ENCODE peak calls at places on chromosomes 1 and 21, in four cellular contexts. V, D, M and U are unnamed samples.
A peak's percentile ranks its signal among the peaks of the same experiment; 100 is the strongest.

GRCh38 chr1:226158457-226158856 is 28.1 kb downstream of the ACBD3 start:
- DNase-seq in V (no peak), M (no peak), D (no peak), U (no peak)

GRCh38 chr1:58628987-58629598 is 52.0 kb upstream of the TACSTD2 start:
- DNase-seq in M (no peak), D (no peak), V (no peak), U (no peak)

GRCh38 chr1:10459185-10459584 is 9.4 kb downstream of the CORT start:
- DNase-seq in M (no peak), V (no peak), D (no peak), U (no peak)

GRCh38 chr21:20603236-20603635 is 395.0 kb upstream of the NCAM2 start:
- DNase-seq in M (no peak), V (no peak), D (no peak), U (no peak)

GRCh38 chr1:45526135-45526644 is 4.5 kb upstream of the PRDX1 start:
- DNase-seq in M (no peak), V (no peak), D (no peak), U (no peak)

GRCh38 chr1:117826551-117827078 is 102.8 kb downstream of the GDAP2 start:
- DNase-seq in V (peak; percentile 40), M (no peak), D (peak; percentile 9), U (no peak)

GRCh38 chr21:36701912-36702621 is 3.2 kb downstream of the SIM2 start:
- DNase-seq in V (no peak), D (no peak), M (no peak), U (no peak)

GRCh38 chr21:35048183-35048601 is 910 bp downstream of the RUNX1 start:
- DNase-seq in M (no peak), V (no peak), D (peak; percentile 72), U (no peak)

GRCh38 chr1:40383095-40383487 is 9.6 kb downstream of the SMAP2 start:
- DNase-seq in M (peak; percentile 52), V (no peak), D (peak; percentile 85), U (no peak)

GRCh38 chr1:190320952-190321351 is 156.7 kb downstream of the BRINP3 start:
- DNase-seq in D (peak; percentile 3), V (no peak), M (no peak), U (no peak)

GRCh38 chr1:170854677-170855076 is 80.7 kb upstream of the MROH9 start:
- DNase-seq in V (no peak), D (no peak), M (no peak), U (no peak)

GRCh38 chr1:218874313-218874712 is 299.4 kb upstream of the LYPLAL1 start:
- DNase-seq in V (no peak), M (no peak), D (no peak), U (no peak)

GRCh38 chr1:3984586-3984985 is 84.5 kb upstream of the C1orf174 start:
- DNase-seq in D (no peak), V (no peak), M (no peak), U (no peak)

GRCh38 chr1:155069551-155070391 is 6.2 kb downstream of the EFNA4 start:
- DNase-seq in M (no peak), V (no peak), D (peak; percentile 38), U (no peak)

GRCh38 chr1:167905671-167906070 is 8.3 kb downstream of the ADCY10 start:
- DNase-seq in D (no peak), V (no peak), M (no peak), U (no peak)

GRCh38 chr1:42942444-42942843 is 16.2 kb downstream of the SLC2A1 start:
- DNase-seq in D (no peak), M (no peak), V (no peak), U (no peak)

GRCh38 chr1:42945171-42945570 is 13.5 kb downstream of the SLC2A1 start:
- DNase-seq in M (no peak), V (no peak), D (no peak), U (no peak)

GRCh38 chr1:42944207-42944928 is 14.3 kb downstream of the SLC2A1 start:
- DNase-seq in D (no peak), M (peak; percentile 85), V (no peak), U (no peak)

GRCh38 chr1:42943166-42943565 is 15.5 kb downstream of the SLC2A1 start:
- DNase-seq in D (no peak), V (no peak), M (peak; percentile 91), U (no peak)

GRCh38 chr1:42943728-42944127 is 14.9 kb downstream of the SLC2A1 start:
- DNase-seq in D (no peak), V (no peak), M (no peak), U (no peak)
- H3K36me3 ChIP-seq in D (peaks cover 15% of the 10 kb centered on the region), V (no peaks in the 10 kb centered on the region), M (peaks cover 4% of the 10 kb centered on the region), U (no peaks in the 10 kb centered on the region)

DNA sequence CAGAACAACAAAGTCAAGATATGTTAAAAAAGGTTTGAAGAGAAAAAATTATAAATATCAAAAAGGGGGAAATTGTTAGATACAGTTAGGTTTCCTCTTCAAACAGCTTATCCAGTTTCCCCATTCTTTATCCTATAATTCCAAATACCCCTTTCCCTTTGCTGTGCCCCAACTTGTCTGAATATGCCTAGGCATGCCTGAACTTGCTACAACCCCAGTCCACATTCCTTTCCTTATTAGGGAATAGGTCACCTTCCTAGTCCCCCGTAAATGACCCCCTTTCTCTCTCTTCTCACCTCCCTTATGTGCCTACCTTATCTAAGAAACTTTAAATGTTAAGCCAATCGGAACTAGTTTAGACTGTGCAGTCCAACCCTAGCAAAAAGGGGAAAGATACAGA is 810.0 kb downstream of the PLA2G4A start:
- DNase-seq in M (no peak), V (no peak), D (no peak), U (no peak)
- H3K4me3 ChIP-seq in M (no peak overlapping the region), V (no peak overlapping the region), D (no peak overlapping the region), U (no peak overlapping the region)

GRCh38 chr1:2853711-2854110 is 52.2 kb upstream of the TTC34 start:
- DNase-seq in V (no peak), D (no peak), M (no peak), U (no peak)
- H3K9me3 ChIP-seq in V (no peaks in the 10 kb centered on the region), D (no peaks in the 10 kb centered on the region), M (no peaks in the 10 kb centered on the region), U (no peaks in the 10 kb centered on the region)

GRCh38 chr1:12003762-12004161 is 15.5 kb upstream of the MIIP start:
- DNase-seq in D (no peak), M (no peak), V (no peak), U (no peak)

GRCh38 chr1:12009318-12010001 is 9.8 kb upstream of the MIIP start:
- DNase-seq in M (no peak), D (no peak), V (no peak), U (no peak)

GRCh38 chr1:12006167-12006921 is 13.0 kb upstream of the MIIP start:
- DNase-seq in M (no peak), D (no peak), V (no peak), U (no peak)

GRCh38 chr1:12005488-12006166 is 13.7 kb upstream of the MIIP start:
- DNase-seq in V (no peak), M (no peak), D (no peak), U (no peak)

GRCh38 chr1:12007204-12007603 is 12.1 kb upstream of the MIIP start:
- DNase-seq in D (no peak), M (no peak), V (no peak), U (no peak)
- H3K36me3 ChIP-seq in D (peaks cover 74% of the 10 kb centered on the region), M (peaks cover 100% of the 10 kb centered on the region), V (no peaks in the 10 kb centered on the region), U (no peaks in the 10 kb centered on the region)

GRCh38 chr21:44947111-44947929 is 7.5 kb downstream of the SLX9 start:
- DNase-seq in D (no peak), V (no peak), M (no peak), U (no peak)

GRCh38 chr21:44948426-44949120 is 8.7 kb downstream of the SLX9 start:
- DNase-seq in D (no peak), V (no peak), M (no peak), U (no peak)

GRCh38 chr21:44949161-44950015 is 9.6 kb downstream of the SLX9 start:
- DNase-seq in M (peak; percentile 91), V (peak; percentile 89), D (peak; percentile 95), U (peak; percentile 87)

GRCh38 chr21:44946254-44947041 is 6.6 kb downstream of the SLX9 start:
- DNase-seq in D (no peak), M (no peak), V (no peak), U (no peak)

DNA sequence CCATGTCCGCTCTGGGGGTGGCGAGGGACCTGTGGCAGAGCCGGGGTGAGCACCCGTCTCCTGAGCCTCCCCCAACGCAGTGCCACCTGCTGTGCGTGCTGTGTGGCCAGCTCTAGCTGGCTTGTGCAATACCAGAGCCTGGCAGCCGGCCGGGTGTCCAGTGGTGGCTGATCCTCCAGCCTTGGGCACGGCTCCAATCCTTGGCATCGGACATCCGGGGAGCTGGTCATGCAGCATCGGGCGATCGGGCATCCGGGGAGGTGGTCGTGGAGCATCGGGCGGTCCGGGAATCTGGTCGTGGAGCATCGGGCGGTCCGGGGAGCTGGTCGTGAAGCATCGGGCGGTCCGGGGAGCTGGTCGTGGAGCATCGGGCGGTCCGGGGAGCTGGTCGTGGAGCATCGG is 8.1 kb downstream of the SLX9 start:
- DNase-seq in M (no peak), D (no peak), V (no peak), U (peak; percentile 34)
- H3K4me3 ChIP-seq in M (no peak overlapping the region), D (no peak overlapping the region), V (no peak overlapping the region), U (no peak overlapping the region)

GRCh38 chr1:90990779-90991178 is 31.1 kb downstream of the ZNF644 start:
- DNase-seq in D (no peak), V (no peak), M (no peak), U (no peak)
- H3K9me3 ChIP-seq in D (peaks cover 7% of the 10 kb centered on the region), V (no peaks in the 10 kb centered on the region), M (peaks cover 8% of the 10 kb centered on the region), U (no peaks in the 10 kb centered on the region)

GRCh38 chr21:29056538-29057050 is 16.9 kb downstream of the CCT8 start:
- DNase-seq in M (no peak), D (no peak), V (no peak), U (no peak)

GRCh38 chr21:29053656-29054055 is 19.8 kb downstream of the CCT8 start:
- DNase-seq in V (no peak), D (no peak), M (no peak), U (no peak)

GRCh38 chr21:29056005-29056404 is 17.4 kb downstream of the CCT8 start:
- DNase-seq in M (no peak), V (no peak), D (no peak), U (no peak)

GRCh38 chr21:29053011-29053553 is 20.4 kb downstream of the CCT8 start:
- DNase-seq in M (no peak), D (no peak), V (no peak), U (no peak)

DNA sequence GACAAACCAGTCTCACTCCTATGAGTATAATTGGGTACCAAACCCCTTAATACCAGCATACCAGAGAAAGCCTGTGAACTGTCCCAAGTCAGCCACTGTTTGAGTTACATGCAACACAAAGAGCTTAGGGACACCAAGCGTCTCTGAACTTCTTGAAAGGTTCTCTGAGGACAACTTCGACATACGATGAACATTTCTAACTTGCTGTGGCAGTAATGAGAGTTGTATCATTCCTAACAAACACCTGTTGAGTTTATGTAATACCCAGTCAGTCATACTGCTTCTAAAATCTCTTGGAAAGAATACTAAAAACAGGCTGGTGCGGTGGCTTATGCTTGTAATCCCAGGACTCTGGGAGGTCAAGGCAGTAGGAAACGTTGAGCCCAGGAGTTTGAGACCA is 18.4 kb downstream of the CCT8 start:
- DNase-seq in D (no peak), M (no peak), V (no peak), U (no peak)
- H3K36me3 ChIP-seq in D (peaks cover 74% of the 10 kb centered on the region), M (peaks cover 99% of the 10 kb centered on the region), V (no peaks in the 10 kb centered on the region), U (no peaks in the 10 kb centered on the region)